ENCODE peak calls at places on chromosome 18, in eight cellular contexts. M is Kasumi-1; H is mucosa of descending colon; F is stimulated activated CD8-positive, alpha-beta memory T cell treated with anti-CD3 and anti-CD28 coated beads, Interleukin-15, amount 100 ng/mL, for 24 hours; C is transverse colon; Y is aorta; T is NCI-H1417; X is naive thymus-derived CD8-positive, alpha-beta T cell. U is an unnamed sample.

GRCh38 chr18:34794346-34794745 is 84.2 kb downstream of the DTNA start:
- DNase-seq in C (no peak), X (no peak), Y (no peak), F (no peak), M (no peak), T (no peak), H (no peak), U (no peak)

GRCh38 chr18:46917808-46918600 is 602 bp downstream of the KATNAL2 start:
- DNase-seq in T (no peak), F (no peak), X (no peak), C (peak; percentile 32), M (peak; percentile 59), Y (no peak), H (peak; percentile 52), U (no peak)

GRCh38 chr18:79542876-79543750 is 136.5 kb upstream of the CTDP1 start:
- DNase-seq in H (no peak), Y (peak; percentile 36), X (no peak), C (no peak), M (no peak), F (no peak), T (no peak), U (no peak)

GRCh38 chr18:12934454-12935071 is 13.2 kb upstream of the SEH1L start:
- DNase-seq in C (peak; percentile 84), Y (peak; percentile 89), M (peak; percentile 78), T (peak; percentile 60), X (peak; percentile 74), H (peak; percentile 61), F (peak; percentile 34), U (peak; percentile 79)

GRCh38 chr18:36623681-36624080 is 205.1 kb downstream of the TPGS2 start:
- DNase-seq in F (no peak), C (no peak), H (no peak), X (no peak), M (no peak), T (no peak), Y (no peak), U (no peak)

GRCh38 chr18:41324020-41324791 is 630.8 kb upstream of the PIK3C3 start:
- DNase-seq in X (no peak), F (no peak), M (no peak), Y (no peak), C (no peak), H (no peak), T (no peak), U (no peak)

GRCh38 chr18:79589601-79590091 is 90.0 kb upstream of the CTDP1 start:
- DNase-seq in C (no peak), H (peak; percentile 39), F (no peak), X (no peak), M (no peak), Y (peak; percentile 67), T (no peak), U (no peak)

GRCh38 chr18:36706313-36706881 is 122.4 kb downstream of the TPGS2 start:
- DNase-seq in Y (no peak), H (no peak), F (no peak), X (no peak), T (no peak), C (no peak), M (no peak), U (no peak)

U was measured in NCI-H345.